ENCODE peak calls at places on chromosomes 11 and 22, in nine cellular contexts. D, P, K, U, Q, H, J, N and M are unnamed samples.

GRCh38 chr22:40220316-40221054 is 42.8 kb downstream of the TNRC6B start:
- DNase-seq in Q (no peak), U (peak), D (no peak), N (no peak), H (no peak), J (no peak), P (peak), K (no peak), M (no peak)

GRCh38 chr11:8081591-8082021 is 595 bp downstream of the TUB start:
- DNase-seq in J (peak), P (no peak), H (no peak), Q (peak), N (no peak), K (peak), U (peak), D (no peak), M (no peak)

GRCh38 chr22:17754233-17754925 is 19.9 kb downstream of the BID start:
- DNase-seq in K (peak), P (no peak), H (peak), Q (no peak), J (no peak), U (no peak), N (no peak), D (peak), M (peak)

GRCh38 chr11:85718991-85719807 is 33.2 kb upstream of the CCDC89 start:
- DNase-seq in K (peak), N (peak), Q (peak), U (peak), P (peak), H (peak), J (peak), D (peak), M (no peak)

GRCh38 chr22:31625661-31626426 is 36.2 kb downstream of the PISD start:
- DNase-seq in J (peak), N (no peak), P (no peak), H (no peak), D (peak), K (peak), Q (peak), U (peak), M (no peak)

GRCh38 chr22:23722168-23722567 is 28.7 kb downstream of the ZNF70 start:
- DNase-seq in H (no peak), J (no peak), P (no peak), K (no peak), Q (no peak), N (no peak), D (no peak), U (no peak), M (no peak)

GRCh38 chr11:17004486-17005148 is 9.6 kb downstream of the PLEKHA7 start:
- DNase-seq in H (peak), U (no peak), N (no peak), K (no peak), D (no peak), Q (no peak), P (no peak), J (no peak), M (no peak)

GRCh38 chr11:95767498-95767897 is 22.1 kb downstream of the FAM76B start:
- DNase-seq in D (no peak), H (peak), Q (peak), N (no peak), K (no peak), J (no peak), U (peak), P (peak), M (no peak)

GRCh38 chr11:77106321-77106720 is 3.7 kb downstream of the OMP start:
- DNase-seq in N (no peak), P (no peak), H (peak), D (no peak), Q (peak), K (no peak), U (peak), J (no peak), M (no peak)

GRCh38 chr11:27705873-27706820 is 5.9 kb upstream of the BDNF start:
- DNase-seq in D (peak), J (no peak), Q (peak), U (peak), K (peak), P (no peak), N (peak), H (peak), M (no peak)

GRCh38 chr11:77211594-77212251 is 83.7 kb downstream of the MYO7A start:
- DNase-seq in U (no peak), J (no peak), D (no peak), N (no peak), K (peak), P (no peak), Q (no peak), H (no peak), M (no peak)

GRCh38 chr11:1830500-1831223 is 4.1 kb upstream of the SYT8 start:
- DNase-seq in J (no peak), N (peak), U (peak), D (no peak), H (no peak), Q (no peak), K (no peak), P (peak), M (no peak)

GRCh38 chr11:6979365-6979764 is 40.8 kb downstream of the ZNF214 start:
- DNase-seq in H (peak), J (no peak), U (peak), N (no peak), D (no peak), Q (peak), P (no peak), K (no peak), M (no peak)

GRCh38 chr22:26169312-26170111 is at the start of gene SEZ6L:
- DNase-seq in D (peak), K (peak), P (no peak), Q (peak), J (peak), H (no peak), U (peak), N (no peak), M (no peak)

GRCh38 chr11:68685656-68686380 is 1.5 kb downstream of the GAL start:
- DNase-seq in U (no peak), K (no peak), Q (no peak), N (no peak), J (no peak), D (no peak), H (no peak), P (no peak), M (no peak)

GRCh38 chr11:1177020-1177770 is 19.4 kb downstream of the MUC5AC start:
- DNase-seq in Q (no peak), N (no peak), D (no peak), P (no peak), J (no peak), U (no peak), H (no peak), K (no peak), M (no peak)

GRCh38 chr11:69383946-69384547 is 90.1 kb downstream of the MYEOV start:
- DNase-seq in U (no peak), N (no peak), P (no peak), J (no peak), Q (no peak), D (no peak), K (no peak), H (no peak), M (no peak)

GRCh38 chr22:28952857-28953256 is 69.5 kb downstream of the ZNRF3 start:
- DNase-seq in U (peak), K (no peak), J (no peak), P (no peak), N (no peak), Q (peak), H (peak), D (no peak), M (no peak)

GRCh38 chr11:65546217-65546958 is 11.8 kb downstream of the LTBP3 start:
- DNase-seq in D (peak), P (peak), J (peak), H (peak), U (no peak), K (peak), Q (no peak), N (peak), M (peak)

GRCh38 chr11:126718319-126718718 is 282.3 kb downstream of the KIRREL3 start:
- DNase-seq in K (no peak), U (no peak), P (no peak), N (no peak), D (no peak), J (no peak), Q (peak), H (no peak), M (no peak)

GRCh38 chr22:35399678-35400334 is at the start of gene MCM5:
- DNase-seq in N (peak), J (peak), H (peak), Q (peak), U (peak), D (peak), P (peak), K (peak), M (peak)

GRCh38 chr11:46477136-46477535 is 85.6 kb upstream of the CHRM4 start:
- DNase-seq in H (no peak), N (no peak), P (no peak), Q (no peak), U (no peak), J (no peak), K (no peak), D (no peak), M (no peak)

GRCh38 chr11:94142308-94143277 is 14.0 kb downstream of the PANX1 start:
- DNase-seq in Q (no peak), D (no peak), P (no peak), N (peak), H (no peak), J (no peak), U (peak), K (no peak), M (no peak)

GRCh38 chr11:2586091-2586792 is 113.6 kb downstream of the KCNQ1OT1 start:
- DNase-seq in Q (no peak), U (no peak), K (no peak), N (no peak), D (no peak), P (no peak), H (no peak), J (no peak), M (peak)

DNA sequence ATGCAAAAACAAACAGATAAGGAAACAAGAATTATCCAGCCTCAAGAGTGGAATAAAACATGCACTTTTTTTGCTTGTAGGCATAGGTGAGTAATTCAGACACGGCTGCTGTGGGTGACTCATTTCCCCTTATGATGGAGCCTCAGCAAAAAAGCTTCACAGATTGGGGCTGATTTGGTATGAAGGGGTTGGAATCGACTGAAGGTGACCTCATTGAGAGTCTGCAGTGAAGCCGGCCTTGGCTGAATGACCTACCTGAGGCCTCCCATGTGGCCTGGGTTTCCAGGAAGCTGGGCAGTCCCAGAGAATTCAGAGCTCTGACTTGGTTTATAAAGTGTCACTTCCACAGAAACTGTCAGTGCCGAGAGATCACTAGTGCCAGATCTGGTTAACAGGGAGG is 34.2 kb upstream of the VPREB1 start:
- DNase-seq in U (peak), J (no peak), K (no peak), Q (peak), D (no peak), P (peak), H (peak), N (no peak), M (peak)
- TF ChIP-seq EZH2 in U (no peak), J (no peak), K (no peak), Q (no peak), D (no peak), P (no peak), H (no peak), N (no peak), M (no peak)

GRCh38 chr11:18994860-18995259 is 55.6 kb upstream of the MRGPRX1 start:
- DNase-seq in K (no peak), J (no peak), N (no peak), Q (no peak), P (no peak), D (no peak), U (no peak), H (no peak), M (no peak)
- TF ChIP-seq EZH2 in K (no peak), J (no peak), N (no peak), Q (no peak), P (no peak), D (no peak), U (no peak), H (no peak), M (no peak)

GRCh38 chr22:37981282-37982011 is 2.9 kb downstream of the SOX10 start:
- DNase-seq in P (no peak), N (peak), D (no peak), K (no peak), U (no peak), Q (no peak), J (no peak), H (no peak), M (no peak)

GRCh38 chr22:37982151-37982838 is 2.1 kb downstream of the SOX10 start:
- DNase-seq in Q (no peak), J (no peak), K (no peak), H (no peak), D (no peak), P (no peak), N (no peak), U (no peak), M (no peak)

GRCh38 chr22:37983860-37984791 is at the start of gene SOX10:
- DNase-seq in D (peak), P (no peak), Q (no peak), H (no peak), U (no peak), J (peak), K (peak), N (no peak), M (no peak)

GRCh38 chr22:37985050-37985585 is 763 bp upstream of the SOX10 start:
- DNase-seq in Q (no peak), D (no peak), U (no peak), H (no peak), P (no peak), N (no peak), J (no peak), K (no peak), M (no peak)

GRCh38 chr22:37982938-37983859 is 1.2 kb downstream of the SOX10 start:
- DNase-seq in D (peak), U (no peak), H (no peak), K (peak), N (no peak), P (no peak), Q (no peak), J (peak), M (no peak)
- TF ChIP-seq EZH2 in D (no peak), U (no peak), H (no peak), K (peak), N (no peak), P (peak), Q (no peak), J (peak), M (no peak)

DNA sequence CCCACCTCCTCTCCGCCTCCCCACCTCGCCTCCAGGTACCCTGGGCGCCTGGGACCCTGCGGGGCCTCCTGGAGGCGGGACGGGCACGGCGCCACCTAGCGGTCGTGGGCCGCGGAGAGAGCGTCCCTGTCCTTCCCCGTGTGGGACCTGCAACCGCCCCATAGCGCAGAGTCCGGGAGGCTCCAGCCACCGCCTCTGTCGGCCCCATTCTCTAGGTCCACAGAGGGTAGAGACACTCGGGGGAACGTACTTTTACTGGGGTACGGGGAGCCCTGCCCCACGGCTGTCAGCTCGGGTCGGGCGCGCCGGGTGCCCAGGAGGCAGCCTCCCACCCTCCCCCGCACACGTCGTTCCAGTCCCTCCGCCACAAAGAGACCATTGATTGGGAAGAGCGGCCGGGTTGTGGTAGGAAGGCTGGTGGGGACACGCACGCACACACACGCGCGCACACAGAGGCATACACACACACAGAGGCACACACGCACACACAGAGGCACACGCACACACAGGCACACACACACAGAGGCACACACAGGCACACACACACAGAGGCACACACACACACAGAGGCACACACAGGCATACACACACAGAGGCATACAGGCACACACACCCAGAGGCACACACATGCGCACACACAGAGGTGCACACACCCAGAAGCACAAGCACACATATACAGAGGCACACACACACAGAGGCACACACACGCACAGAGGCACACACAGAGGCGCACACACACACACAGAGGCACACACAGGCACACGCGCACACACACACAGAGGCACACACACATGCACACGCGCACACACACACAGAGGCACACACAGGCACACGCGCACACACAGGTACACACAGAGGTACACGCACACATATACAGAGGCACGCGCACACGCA is 12.6 kb upstream of the NECTIN1 start:
- DNase-seq in Q (peak), K (peak), P (no peak), N (peak), J (peak), D (peak), U (no peak), H (peak), M (peak)
- TF ChIP-seq EZH2 in Q (no peak), K (no peak), P (no peak), N (no peak), J (peak), D (no peak), U (peak), H (no peak), M (no peak)